ENCODE peak calls at places on chromosomes 5 and 9, in five cellular contexts. Q is upper lobe of right lung; L is NCI-H1092; N is foreskin fibroblast; C is central memory CD8-positive, alpha-beta T cell. E is an unnamed sample.

GRCh38 chr9:94002316-94003140 is 47.4 kb upstream of the BARX1 start:
- DNase-seq in N (peak; percentile 9), L (peak; percentile 72), Q (no peak), C (no peak), E (peak; percentile 60)

GRCh38 chr5:82259172-82259800 is 18.9 kb downstream of the RPS23 start:
- DNase-seq in C (no peak), L (no peak), Q (no peak), N (peak; percentile 16), E (no peak)

GRCh38 chr9:90505695-90506094 is 136.9 kb downstream of the DIRAS2 start:
- DNase-seq in L (no peak), Q (no peak), C (no peak), N (no peak), E (no peak)

GRCh38 chr5:37005946-37006540 is 129.5 kb downstream of the NIPBL start:
- DNase-seq in Q (no peak), N (no peak), C (no peak), L (no peak), E (no peak)

GRCh38 chr5:14183187-14183939 is 40.2 kb downstream of the TRIO start:
- DNase-seq in L (no peak), Q (no peak), N (no peak), C (no peak), E (no peak)

GRCh38 chr9:91781906-91782305 is 168.1 kb downstream of the ROR2 start:
- DNase-seq in Q (no peak), N (no peak), L (no peak), C (no peak), E (no peak)

GRCh38 chr9:111052831-111053230 is 14.6 kb upstream of the LPAR1 start:
- DNase-seq in Q (no peak), N (peak; percentile 75), C (no peak), L (no peak), E (no peak)

GRCh38 chr9:113309204-113309813 is 6.1 kb upstream of the RNF183 start:
- DNase-seq in C (no peak), L (no peak), N (peak; percentile 28), Q (no peak), E (no peak)

GRCh38 chr5:111511174-111512025 is 935 bp downstream of the STARD4 start:
- DNase-seq in L (no peak), Q (no peak), N (peak; percentile 17), C (no peak), E (no peak)

GRCh38 chr5:133916479-133916878 is 51.9 kb downstream of the C5orf15 start:
- DNase-seq in C (no peak), Q (no peak), N (no peak), L (no peak), E (no peak)

GRCh38 chr9:126885089-126885753 is 24.8 kb downstream of the ZBTB34 start:
- DNase-seq in L (no peak), N (peak; percentile 23), Q (no peak), C (no peak), E (no peak)

GRCh38 chr5:90294604-90295003 is 115.0 kb downstream of the CETN3 start:
- DNase-seq in Q (no peak), L (no peak), C (no peak), N (no peak), E (no peak)

GRCh38 chr9:114385412-114386181 is 2.2 kb downstream of the AKNA start:
- DNase-seq in C (peak; percentile 81), Q (peak; percentile 83), N (peak; percentile 91), L (no peak), E (no peak)

GRCh38 chr9:91038483-91039124 is 237.0 kb downstream of the SYK start:
- DNase-seq in N (no peak), Q (no peak), L (no peak), C (no peak), E (no peak)

GRCh38 chr5:43020294-43020711 is 19.8 kb downstream of the ANXA2R start:
- DNase-seq in N (no peak), L (peak; percentile 70), Q (no peak), C (no peak), E (no peak)

GRCh38 chr5:96936431-96937221 is 746 bp downstream of the LNPEP start:
- DNase-seq in L (no peak), N (no peak), C (peak; percentile 20), Q (peak; percentile 72), E (no peak)

GRCh38 chr9:8647824-8648223 is 848.2 kb upstream of the DMAC1 start:
- DNase-seq in Q (no peak), L (no peak), C (no peak), N (no peak), E (no peak)

GRCh38 chr5:169063269-169063919 is 237.5 kb downstream of the SLIT3 start:
- DNase-seq in C (no peak), N (no peak), L (no peak), Q (no peak), E (no peak)

GRCh38 chr5:139232161-139232724 is 34.1 kb upstream of the SIL1 start:
- DNase-seq in Q (no peak), C (no peak), N (no peak), L (no peak), E (no peak)

GRCh38 chr5:158451203-158451982 is 592.4 kb upstream of the CLINT1 start:
- DNase-seq in C (no peak), Q (no peak), L (no peak), N (peak; percentile 72), E (no peak)

GRCh38 chr5:68529581-68529980 is 314.0 kb downstream of the PIK3R1 start:
- DNase-seq in C (no peak), N (peak; percentile 45), Q (no peak), L (no peak), E (no peak)

GRCh38 chr5:172901788-172902496 is 57.3 kb upstream of the RPL26L1 start:
- DNase-seq in C (no peak), N (peak; percentile 42), Q (no peak), L (no peak), E (no peak)

GRCh38 chr5:125708583-125708982 is 714.6 kb upstream of the GRAMD2B start:
- DNase-seq in L (no peak), C (no peak), Q (no peak), N (no peak), E (no peak)

GRCh38 chr5:106152569-106152968 is 1518.2 kb downstream of the EFNA5 start:
- DNase-seq in L (no peak), C (no peak), N (no peak), Q (no peak), E (no peak)

GRCh38 chr5:131328536-131329186 is 64.8 kb downstream of the CDC42SE2 start:
- DNase-seq in N (peak; percentile 47), L (no peak), Q (no peak), C (no peak), E (no peak)

GRCh38 chr9:125549465-125550215 is 157.4 kb downstream of the MAPKAP1 start:
- DNase-seq in L (peak; percentile 42), Q (no peak), C (no peak), N (peak; percentile 41), E (no peak)

GRCh38 chr9:120715331-120715924 is 1.2 kb upstream of the MEGF9 start:
- DNase-seq in L (no peak), Q (no peak), C (no peak), N (peak; percentile 83), E (no peak)

GRCh38 chr9:133507246-133507965 is 17.4 kb downstream of the MYMK start:
- DNase-seq in Q (no peak), C (no peak), L (no peak), N (no peak), E (no peak)

GRCh38 chr5:82421119-82421518 is 143.0 kb upstream of the RPS23 start:
- DNase-seq in C (no peak), N (peak; percentile 85), Q (no peak), L (no peak), E (no peak)